ENCODE peak calls at places on chromosomes 7 and 10, in ten cellular contexts. One of them, this sample, is unnamed.

GRCh38 chr10:3203972-3204371 is 31.4 kb upstream of the PITRM1 start:
- DNase-seq in PC-3: no peak
- DNase-seq in ascending aorta: no peak
- DNase-seq in A549: no peak
- DNase-seq in IMR-90: no peak
- DNase-seq in heart left ventricle: no peak
- DNase-seq in transverse colon: no peak
- DNase-seq in heart right ventricle: no peak
- DNase-seq in pancreas: no peak
- DNase-seq in naive thymus-derived CD4-positive, alpha-beta T cell: no peak
- DNase-seq in this sample: no peak

GRCh38 chr10:72834183-72834825 is 59.2 kb upstream of the OIT3 start:
- DNase-seq in IMR-90: peak; percentile 76
- DNase-seq in PC-3: peak; percentile 98
- DNase-seq in transverse colon: no peak
- DNase-seq in heart left ventricle: no peak
- DNase-seq in heart right ventricle: no peak
- DNase-seq in A549: peak; percentile 29
- DNase-seq in ascending aorta: no peak
- DNase-seq in naive thymus-derived CD4-positive, alpha-beta T cell: peak; percentile 53
- DNase-seq in pancreas: no peak
- DNase-seq in this sample: peak; percentile 53

GRCh38 chr7:120550494-120551048 is 277.6 kb downstream of the KCND2 start:
- DNase-seq in transverse colon: no peak
- DNase-seq in ascending aorta: no peak
- DNase-seq in heart right ventricle: no peak
- DNase-seq in A549: no peak
- DNase-seq in IMR-90: no peak
- DNase-seq in pancreas: no peak
- DNase-seq in PC-3: peak; percentile 14
- DNase-seq in heart left ventricle: no peak
- DNase-seq in naive thymus-derived CD4-positive, alpha-beta T cell: no peak
- DNase-seq in this sample: no peak

GRCh38 chr10:79123547-79123963 is 54.8 kb downstream of the ZMIZ1 start:
- DNase-seq in heart right ventricle: no peak
- DNase-seq in transverse colon: no peak
- DNase-seq in ascending aorta: no peak
- DNase-seq in PC-3: no peak
- DNase-seq in naive thymus-derived CD4-positive, alpha-beta T cell: no peak
- DNase-seq in A549: no peak
- DNase-seq in heart left ventricle: no peak
- DNase-seq in IMR-90: no peak
- DNase-seq in pancreas: no peak
- DNase-seq in this sample: no peak

GRCh38 chr7:22635349-22635748 is 91.7 kb upstream of the IL6 start:
- DNase-seq in transverse colon: no peak
- DNase-seq in ascending aorta: no peak
- DNase-seq in heart right ventricle: no peak
- DNase-seq in pancreas: no peak
- DNase-seq in naive thymus-derived CD4-positive, alpha-beta T cell: no peak
- DNase-seq in PC-3: no peak
- DNase-seq in A549: no peak
- DNase-seq in heart left ventricle: no peak
- DNase-seq in IMR-90: no peak
- DNase-seq in this sample: no peak

GRCh38 chr10:3551761-3552160 is 233.2 kb downstream of the KLF6 start:
- DNase-seq in heart right ventricle: no peak
- DNase-seq in pancreas: no peak
- DNase-seq in IMR-90: no peak
- DNase-seq in transverse colon: no peak
- DNase-seq in naive thymus-derived CD4-positive, alpha-beta T cell: no peak
- DNase-seq in PC-3: no peak
- DNase-seq in A549: no peak
- DNase-seq in ascending aorta: no peak
- DNase-seq in heart left ventricle: no peak
- DNase-seq in this sample: no peak

GRCh38 chr10:76319666-76320065 is 888.2 kb downstream of the LRMDA start:
- DNase-seq in heart right ventricle: no peak
- DNase-seq in pancreas: no peak
- DNase-seq in transverse colon: no peak
- DNase-seq in heart left ventricle: no peak
- DNase-seq in PC-3: no peak
- DNase-seq in A549: no peak
- DNase-seq in IMR-90: no peak
- DNase-seq in naive thymus-derived CD4-positive, alpha-beta T cell: no peak
- DNase-seq in ascending aorta: no peak
- DNase-seq in this sample: no peak

GRCh38 chr10:103747193-103747865 is 108.0 kb downstream of the SH3PXD2A start:
- DNase-seq in A549: no peak
- DNase-seq in PC-3: no peak
- DNase-seq in ascending aorta: no peak
- DNase-seq in heart left ventricle: no peak
- DNase-seq in IMR-90: peak; percentile 37
- DNase-seq in pancreas: no peak
- DNase-seq in transverse colon: no peak
- DNase-seq in heart right ventricle: no peak
- DNase-seq in naive thymus-derived CD4-positive, alpha-beta T cell: no peak
- DNase-seq in this sample: no peak

GRCh38 chr7:116515584-116515983 is 9.3 kb upstream of the CAV1 start:
- DNase-seq in A549: no peak
- DNase-seq in heart right ventricle: no peak
- DNase-seq in heart left ventricle: no peak
- DNase-seq in transverse colon: no peak
- DNase-seq in pancreas: no peak
- DNase-seq in ascending aorta: no peak
- DNase-seq in PC-3: no peak
- DNase-seq in IMR-90: no peak
- DNase-seq in naive thymus-derived CD4-positive, alpha-beta T cell: no peak
- DNase-seq in this sample: no peak

GRCh38 chr7:116510795-116511194 is 11.3 kb downstream of the CAV2 start:
- DNase-seq in pancreas: no peak
- DNase-seq in heart right ventricle: no peak
- DNase-seq in ascending aorta: no peak
- DNase-seq in A549: no peak
- DNase-seq in naive thymus-derived CD4-positive, alpha-beta T cell: no peak
- DNase-seq in heart left ventricle: no peak
- DNase-seq in PC-3: no peak
- DNase-seq in IMR-90: no peak
- DNase-seq in transverse colon: no peak
- DNase-seq in this sample: no peak

GRCh38 chr7:116509982-116510579 is 10.5 kb downstream of the CAV2 start:
- DNase-seq in pancreas: no peak
- DNase-seq in ascending aorta: no peak
- DNase-seq in PC-3: peak; percentile 39
- DNase-seq in IMR-90: peak; percentile 31
- DNase-seq in heart right ventricle: no peak
- DNase-seq in transverse colon: no peak
- DNase-seq in A549: no peak
- DNase-seq in heart left ventricle: no peak
- DNase-seq in naive thymus-derived CD4-positive, alpha-beta T cell: no peak
- DNase-seq in this sample: no peak

GRCh38 chr7:116512524-116513188 is 12.2 kb upstream of the CAV1 start:
- DNase-seq in pancreas: no peak
- DNase-seq in naive thymus-derived CD4-positive, alpha-beta T cell: no peak
- DNase-seq in PC-3: peak; percentile 44
- DNase-seq in heart left ventricle: no peak
- DNase-seq in A549: no peak
- DNase-seq in ascending aorta: no peak
- DNase-seq in heart right ventricle: no peak
- DNase-seq in transverse colon: no peak
- DNase-seq in IMR-90: peak; percentile 76
- DNase-seq in this sample: no peak

DNA sequence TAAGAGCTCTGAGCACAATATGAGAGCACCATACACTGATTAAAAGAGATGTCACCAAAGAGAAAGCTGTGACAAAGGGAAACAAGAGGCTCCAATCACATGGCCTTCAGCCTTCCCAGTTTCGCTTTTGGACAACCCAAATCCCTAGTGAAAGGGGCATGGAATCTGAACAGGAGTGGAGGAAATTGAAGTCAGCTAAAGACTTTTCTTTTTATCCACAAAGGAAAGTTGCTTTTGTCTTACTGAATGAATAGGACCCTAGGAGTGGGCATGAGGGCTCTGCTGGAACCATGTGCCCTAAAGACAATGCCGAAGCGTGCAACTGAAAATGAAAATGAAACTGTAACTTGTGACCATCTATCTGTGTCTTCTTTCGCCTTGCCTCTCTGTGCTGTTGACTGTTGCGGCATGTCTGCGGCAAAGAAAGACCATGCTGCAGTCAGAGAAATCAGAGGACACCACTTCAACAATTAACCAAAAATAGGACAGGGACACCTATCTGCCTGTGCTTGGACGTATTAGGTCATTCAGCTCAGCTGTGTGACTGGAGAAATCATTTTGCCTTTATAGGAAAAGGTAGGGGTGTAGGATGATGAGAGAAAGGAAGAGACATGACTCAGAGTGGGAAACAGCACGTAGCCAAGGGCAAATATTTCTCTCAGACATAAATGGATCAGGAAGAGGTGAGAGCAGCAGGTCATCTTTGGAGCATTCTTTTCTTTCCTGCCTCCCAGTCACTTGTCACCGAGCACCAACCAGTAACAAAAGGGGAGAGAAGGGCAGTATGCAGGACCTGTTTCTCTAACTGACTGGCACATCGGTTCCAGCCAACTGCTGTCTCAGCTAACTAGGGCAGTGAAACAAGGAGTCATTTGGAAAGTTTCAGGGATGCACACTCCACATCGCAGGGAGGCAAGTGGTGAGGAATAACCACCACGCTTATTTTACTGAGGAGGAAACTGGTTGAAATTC is 12.3 kb downstream of the CAV2 start:
- DNase-seq in transverse colon: no peak
- DNase-seq in ascending aorta: no peak
- DNase-seq in IMR-90: peak; percentile 69
- DNase-seq in heart left ventricle: no peak
- DNase-seq in pancreas: no peak
- DNase-seq in naive thymus-derived CD4-positive, alpha-beta T cell: no peak
- DNase-seq in PC-3: peak; percentile 93
- DNase-seq in heart right ventricle: no peak
- DNase-seq in A549: peak; percentile 33
- DNase-seq in this sample: no peak
- H3K4me1 ChIP-seq in transverse colon: peaks cover 15% of the 10 kb centered on the region
- H3K4me1 ChIP-seq in ascending aorta: no peaks in the 10 kb centered on the region
- H3K4me1 ChIP-seq in IMR-90: peaks cover 8% of the 10 kb centered on the region
- H3K4me1 ChIP-seq in heart left ventricle: peaks cover 43% of the 10 kb centered on the region
- H3K4me1 ChIP-seq in pancreas: no peaks in the 10 kb centered on the region
- H3K4me1 ChIP-seq in naive thymus-derived CD4-positive, alpha-beta T cell: no peaks in the 10 kb centered on the region
- H3K4me1 ChIP-seq in PC-3: peaks cover 34% of the 10 kb centered on the region
- H3K4me1 ChIP-seq in heart right ventricle: peaks cover 41% of the 10 kb centered on the region
- H3K4me1 ChIP-seq in A549: peaks cover 43% of the 10 kb centered on the region
- H3K4me1 ChIP-seq in this sample: peaks cover 7% of the 10 kb centered on the region

DNA sequence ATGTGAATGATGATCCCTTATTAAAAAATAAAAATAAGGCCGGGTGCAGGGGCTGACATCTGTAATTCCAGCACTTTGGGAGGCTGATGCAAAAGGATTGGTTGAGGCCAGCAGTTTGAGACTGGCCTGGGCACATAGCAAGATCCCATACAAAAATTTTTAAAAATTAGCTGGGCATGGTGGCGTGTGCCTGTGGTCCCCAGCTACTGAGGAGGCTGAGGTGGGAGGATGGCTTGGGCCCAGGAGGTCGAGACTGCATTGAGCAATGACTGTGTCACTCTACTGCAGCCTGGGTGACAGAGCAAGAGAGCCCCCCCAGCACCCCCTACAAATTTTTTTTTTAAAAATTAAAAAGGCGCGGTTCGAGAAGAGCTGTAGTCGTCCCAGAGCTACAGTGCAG is 1.2 kb upstream of the BRI3 start:
- DNase-seq in heart left ventricle: no peak
- DNase-seq in ascending aorta: no peak
- DNase-seq in heart right ventricle: no peak
- DNase-seq in transverse colon: no peak
- DNase-seq in PC-3: no peak
- DNase-seq in IMR-90: no peak
- DNase-seq in naive thymus-derived CD4-positive, alpha-beta T cell: no peak
- DNase-seq in A549: no peak
- DNase-seq in pancreas: no peak
- DNase-seq in this sample: no peak
- H3K4me1 ChIP-seq in heart left ventricle: peaks cover 39% of the 10 kb centered on the region
- H3K4me1 ChIP-seq in ascending aorta: peaks cover 17% of the 10 kb centered on the region
- H3K4me1 ChIP-seq in heart right ventricle: peaks cover 34% of the 10 kb centered on the region
- H3K4me1 ChIP-seq in transverse colon: peaks cover 50% of the 10 kb centered on the region
- H3K4me1 ChIP-seq in PC-3: peaks cover 30% of the 10 kb centered on the region
- H3K4me1 ChIP-seq in IMR-90: peaks cover 28% of the 10 kb centered on the region
- H3K4me1 ChIP-seq in naive thymus-derived CD4-positive, alpha-beta T cell: peaks cover 28% of the 10 kb centered on the region
- H3K4me1 ChIP-seq in A549: peaks cover 63% of the 10 kb centered on the region
- H3K4me1 ChIP-seq in pancreas: peaks cover 22% of the 10 kb centered on the region
- H3K4me1 ChIP-seq in this sample: peaks cover 41% of the 10 kb centered on the region

GRCh38 chr7:16265184-16265804 is 156.0 kb downstream of the CRPPA start:
- DNase-seq in A549: no peak
- DNase-seq in PC-3: no peak
- DNase-seq in naive thymus-derived CD4-positive, alpha-beta T cell: no peak
- DNase-seq in transverse colon: no peak
- DNase-seq in heart right ventricle: no peak
- DNase-seq in IMR-90: no peak
- DNase-seq in pancreas: no peak
- DNase-seq in ascending aorta: no peak
- DNase-seq in heart left ventricle: no peak
- DNase-seq in this sample: no peak

GRCh38 chr7:16266877-16267276 is 154.5 kb downstream of the CRPPA start:
- DNase-seq in PC-3: no peak
- DNase-seq in IMR-90: no peak
- DNase-seq in naive thymus-derived CD4-positive, alpha-beta T cell: no peak
- DNase-seq in pancreas: no peak
- DNase-seq in A549: no peak
- DNase-seq in ascending aorta: no peak
- DNase-seq in heart right ventricle: no peak
- DNase-seq in transverse colon: no peak
- DNase-seq in heart left ventricle: no peak
- DNase-seq in this sample: no peak

GRCh38 chr7:16264036-16264435 is 157.3 kb downstream of the CRPPA start:
- DNase-seq in pancreas: no peak
- DNase-seq in transverse colon: no peak
- DNase-seq in IMR-90: no peak
- DNase-seq in heart right ventricle: no peak
- DNase-seq in ascending aorta: no peak
- DNase-seq in A549: no peak
- DNase-seq in heart left ventricle: no peak
- DNase-seq in naive thymus-derived CD4-positive, alpha-beta T cell: no peak
- DNase-seq in PC-3: no peak
- DNase-seq in this sample: no peak

GRCh38 chr7:16265863-16266458 is 155.4 kb downstream of the CRPPA start:
- DNase-seq in heart right ventricle: no peak
- DNase-seq in pancreas: no peak
- DNase-seq in heart left ventricle: no peak
- DNase-seq in A549: no peak
- DNase-seq in IMR-90: no peak
- DNase-seq in PC-3: no peak
- DNase-seq in naive thymus-derived CD4-positive, alpha-beta T cell: no peak
- DNase-seq in transverse colon: no peak
- DNase-seq in ascending aorta: no peak
- DNase-seq in this sample: no peak

GRCh38 chr7:16264436-16265183 is 156.7 kb downstream of the CRPPA start:
- DNase-seq in pancreas: no peak
- DNase-seq in naive thymus-derived CD4-positive, alpha-beta T cell: no peak
- DNase-seq in heart right ventricle: no peak
- DNase-seq in PC-3: no peak
- DNase-seq in A549: no peak
- DNase-seq in transverse colon: no peak
- DNase-seq in ascending aorta: no peak
- DNase-seq in heart left ventricle: no peak
- DNase-seq in IMR-90: no peak
- DNase-seq in this sample: no peak
- H3K4me1 ChIP-seq in pancreas: no peaks in the 10 kb centered on the region
- H3K4me1 ChIP-seq in naive thymus-derived CD4-positive, alpha-beta T cell: no peaks in the 10 kb centered on the region
- H3K4me1 ChIP-seq in heart right ventricle: no peaks in the 10 kb centered on the region
- H3K4me1 ChIP-seq in PC-3: peaks cover 13% of the 10 kb centered on the region
- H3K4me1 ChIP-seq in A549: no peaks in the 10 kb centered on the region
- H3K4me1 ChIP-seq in transverse colon: no peaks in the 10 kb centered on the region
- H3K4me1 ChIP-seq in ascending aorta: no peaks in the 10 kb centered on the region
- H3K4me1 ChIP-seq in heart left ventricle: no peaks in the 10 kb centered on the region
- H3K4me1 ChIP-seq in IMR-90: no peaks in the 10 kb centered on the region
- H3K4me1 ChIP-seq in this sample: no peaks in the 10 kb centered on the region

DNA sequence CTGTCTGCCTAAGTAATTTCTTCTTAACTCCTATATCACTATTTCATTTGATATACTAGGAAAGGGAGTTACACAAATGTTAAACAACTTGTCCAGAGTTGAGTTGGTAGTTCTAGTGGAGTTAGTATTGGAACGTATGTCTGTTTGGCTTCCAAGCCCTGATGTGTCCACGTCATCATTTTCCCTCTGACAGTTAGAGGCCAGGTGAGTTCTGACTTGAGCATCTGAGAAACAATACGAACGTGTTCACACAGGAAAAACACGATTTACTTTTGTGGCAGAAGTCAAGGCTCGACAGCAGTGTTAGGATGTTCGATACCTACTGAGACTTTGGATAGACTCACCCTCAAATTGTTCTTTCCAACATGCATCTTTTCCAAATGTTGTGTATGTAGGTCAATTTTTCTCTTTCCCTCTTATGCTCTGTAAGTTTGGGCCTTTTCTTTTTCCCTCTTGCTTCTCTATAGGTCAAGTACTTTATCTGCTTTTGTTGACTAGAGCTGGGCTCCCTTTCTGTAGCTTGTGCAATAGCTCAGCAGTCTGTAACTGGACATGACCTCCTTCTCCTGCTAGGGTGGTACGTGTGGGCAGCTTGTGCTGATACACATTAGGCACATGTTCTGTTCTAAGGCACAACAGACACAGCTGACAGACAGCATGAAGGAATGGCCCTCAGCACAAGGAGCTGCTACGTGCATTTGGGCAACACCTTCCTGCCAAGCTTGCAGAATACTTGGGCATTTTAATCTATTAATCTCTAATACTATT is 222.9 kb downstream of the PTEN start:
- DNase-seq in PC-3: no peak
- DNase-seq in transverse colon: no peak
- DNase-seq in pancreas: no peak
- DNase-seq in heart left ventricle: no peak
- DNase-seq in A549: no peak
- DNase-seq in ascending aorta: no peak
- DNase-seq in heart right ventricle: no peak
- DNase-seq in naive thymus-derived CD4-positive, alpha-beta T cell: no peak
- DNase-seq in IMR-90: no peak
- DNase-seq in this sample: no peak
- H3K4me1 ChIP-seq in PC-3: no peaks in the 10 kb centered on the region
- H3K4me1 ChIP-seq in transverse colon: no peaks in the 10 kb centered on the region
- H3K4me1 ChIP-seq in pancreas: peaks cover 14% of the 10 kb centered on the region
- H3K4me1 ChIP-seq in heart left ventricle: peaks cover 11% of the 10 kb centered on the region
- H3K4me1 ChIP-seq in A549: no peaks in the 10 kb centered on the region
- H3K4me1 ChIP-seq in ascending aorta: peaks cover 3% of the 10 kb centered on the region
- H3K4me1 ChIP-seq in heart right ventricle: peaks cover 3% of the 10 kb centered on the region
- H3K4me1 ChIP-seq in naive thymus-derived CD4-positive, alpha-beta T cell: peaks cover 14% of the 10 kb centered on the region
- H3K4me1 ChIP-seq in IMR-90: no peaks in the 10 kb centered on the region
- H3K4me1 ChIP-seq in this sample: peaks cover under 1% of the 10 kb centered on the region

This sample was measured in Caco-2.